ENCODE peak calls at places on chromosome 3, in seven cellular contexts. P is left lung, Z is body of pancreas, A is mammary epithelial cell, E is Panc1, Q is adipocyte, N is Karpas-422. L is an unnamed sample.

GRCh38 chr3:128736598-128736997 is 10.6 kb downstream of the RAB7A start:
- DNase-seq in Q (no peak), N (no peak), P (no peak), E (no peak), Z (no peak), A (peak; percentile 71), L (no peak)

GRCh38 chr3:55143928-55144671 is 216.2 kb upstream of the LRTM1 start:
- DNase-seq in E (no peak), Z (no peak), A (no peak), N (no peak), P (no peak), Q (peak; percentile 49), L (no peak)

GRCh38 chr3:107297597-107297996 is 79.6 kb upstream of the CCDC54 start:
- DNase-seq in A (no peak), Z (no peak), P (no peak), N (no peak), Q (no peak), E (no peak), L (no peak)

GRCh38 chr3:42498791-42499477 is 3.5 kb upstream of the VIPR1 start:
- DNase-seq in Z (peak; percentile 1), N (no peak), P (peak; percentile 14), Q (no peak), E (no peak), A (no peak), L (no peak)

GRCh38 chr3:145015243-145015642 is 1043.6 kb downstream of the DIPK2A start:
- DNase-seq in E (no peak), Z (no peak), N (no peak), P (no peak), A (peak; percentile 78), Q (peak; percentile 63), L (no peak)

GRCh38 chr3:63015614-63016016 is 140.4 kb upstream of the CADPS start:
- DNase-seq in A (no peak), Z (no peak), P (no peak), E (no peak), Q (no peak), N (no peak), L (no peak)

GRCh38 chr3:396293-396692 is 199.7 kb downstream of the CHL1 start:
- DNase-seq in P (no peak), N (no peak), Q (no peak), A (no peak), Z (no peak), E (no peak), L (no peak)

GRCh38 chr3:32097768-32098167 is 8.7 kb upstream of the GPD1L start:
- DNase-seq in N (no peak), P (no peak), Z (no peak), A (no peak), E (no peak), Q (no peak), L (no peak)

GRCh38 chr3:169662215-169663070 is 1.1 kb downstream of the MECOM start:
- DNase-seq in Q (peak; percentile 88), P (peak; percentile 85), N (peak; percentile 59), Z (peak; percentile 88), E (no peak), A (peak; percentile 73), L (peak; percentile 62)

GRCh38 chr3:197491923-197492664 is 63.7 kb downstream of the BDH1 start:
- DNase-seq in P (no peak), N (no peak), E (no peak), A (no peak), Q (no peak), Z (no peak), L (no peak)

GRCh38 chr3:153219147-153219546 is 57.1 kb downstream of the RAP2B start:
- DNase-seq in E (no peak), A (peak; percentile 63), P (no peak), Q (peak; percentile 28), N (no peak), Z (no peak), L (peak; percentile 35)

DNA sequence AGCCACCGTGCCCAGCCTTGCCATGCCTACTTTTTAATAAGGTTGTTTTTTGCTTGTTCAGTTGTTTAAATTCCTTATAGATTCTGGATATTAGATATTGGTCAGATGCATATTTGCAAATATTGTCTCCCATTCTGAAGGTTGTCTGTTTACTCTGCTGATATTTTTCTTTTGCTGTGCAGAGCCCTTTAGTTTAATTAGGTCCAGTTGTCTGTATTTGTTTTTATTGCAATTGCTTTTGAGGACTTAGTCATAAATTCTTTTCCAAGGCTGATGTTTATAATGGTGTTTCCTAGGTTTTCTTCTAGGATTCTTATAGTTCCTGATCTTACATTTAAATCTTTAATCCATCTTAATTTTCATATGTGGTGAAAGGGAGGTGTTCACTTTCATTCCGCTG is 77.3 kb downstream of the PTPRG start:
- DNase-seq in E (no peak), P (no peak), Q (peak; percentile 67), A (no peak), N (no peak), Z (no peak), L (no peak)
- H3K4me1 ChIP-seq in E (no peaks in the 10 kb centered on the region), P (peaks cover 13% of the 10 kb centered on the region), Q (peaks cover 32% of the 10 kb centered on the region), A (no peaks in the 10 kb centered on the region), N (no peaks in the 10 kb centered on the region), Z (peaks cover 22% of the 10 kb centered on the region), L (peaks cover 14% of the 10 kb centered on the region)

GRCh38 chr3:8990266-8991215 is 27.3 kb upstream of the RAD18 start:
- DNase-seq in N (no peak), P (peak; percentile 57), Z (peak; percentile 24), A (no peak), E (no peak), Q (peak; percentile 77), L (no peak)
- H3K4me3 ChIP-seq in N (no peak overlapping the region), P (no peak overlapping the region), Z (no peak overlapping the region), A (no peak overlapping the region), E (no peak overlapping the region), Q (no peak overlapping the region), L (no peak overlapping the region)

GRCh38 chr3:195542261-195542660 is 864 bp downstream of the PPP1R2 start:
- DNase-seq in Z (no peak), N (peak; percentile 82), P (no peak), E (no peak), A (no peak), Q (peak; percentile 34), L (no peak)

GRCh38 chr3:195537995-195538394 is 5.1 kb downstream of the PPP1R2 start:
- DNase-seq in A (no peak), Z (no peak), Q (no peak), E (no peak), N (peak; percentile 82), P (no peak), L (no peak)

GRCh38 chr3:195540031-195540430 is 3.1 kb downstream of the PPP1R2 start:
- DNase-seq in Z (no peak), N (no peak), Q (no peak), E (no peak), A (no peak), P (no peak), L (no peak)

GRCh38 chr3:195540526-195540925 is 2.6 kb downstream of the PPP1R2 start:
- DNase-seq in Z (no peak), Q (no peak), A (no peak), E (no peak), N (peak; percentile 80), P (no peak), L (no peak)

DNA sequence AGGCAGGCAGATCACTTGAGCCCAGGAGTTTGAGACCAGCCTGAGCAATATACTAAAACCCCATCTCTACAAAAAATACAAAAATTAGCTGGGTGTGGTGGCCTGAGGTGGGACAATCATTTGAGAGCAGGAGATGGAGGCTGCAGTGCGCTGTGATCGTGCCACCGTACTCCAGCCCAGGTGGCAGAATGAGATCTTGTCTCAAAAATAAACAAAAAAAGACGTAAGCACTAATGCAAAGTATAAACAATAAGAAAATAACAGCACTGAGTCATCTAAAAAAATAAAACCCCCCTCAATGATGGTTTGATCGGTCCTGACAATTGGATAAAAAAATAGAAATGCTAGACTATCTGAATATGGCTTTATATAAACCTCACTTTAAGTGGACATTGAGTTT is 3.6 kb downstream of the PPP1R2 start:
- DNase-seq in Z (no peak), E (no peak), N (no peak), P (no peak), Q (no peak), A (no peak), L (no peak)
- H3K4me1 ChIP-seq in Z (peaks cover 39% of the 10 kb centered on the region), E (peaks cover 28% of the 10 kb centered on the region), N (peaks cover 68% of the 10 kb centered on the region), P (peaks cover 62% of the 10 kb centered on the region), Q (peaks cover 20% of the 10 kb centered on the region), A (peaks cover 12% of the 10 kb centered on the region), L (peaks cover 17% of the 10 kb centered on the region)

GRCh38 chr3:4824948-4825325 is 154.3 kb upstream of the BHLHE40 start:
- DNase-seq in Q (peak; percentile 51), E (no peak), Z (no peak), P (no peak), N (no peak), A (peak; percentile 80), L (no peak)
- H3K4me3 ChIP-seq in Q (no peak overlapping the region), E (no peak overlapping the region), Z (no peak overlapping the region), P (no peak overlapping the region), N (no peak overlapping the region), A (no peak overlapping the region), L (no peak overlapping the region)

GRCh38 chr3:98777286-98777685 is 14.1 kb downstream of the ST3GAL6 start:
- DNase-seq in Z (peak; percentile 81), E (no peak), Q (no peak), A (no peak), N (no peak), P (no peak), L (no peak)

GRCh38 chr3:98778852-98779379 is 15.8 kb downstream of the ST3GAL6 start:
- DNase-seq in E (no peak), P (no peak), Z (peak; percentile 22), A (peak; percentile 94), Q (peak; percentile 78), N (peak; percentile 14), L (peak; percentile 27)

GRCh38 chr3:98778383-98778782 is 15.2 kb downstream of the ST3GAL6 start:
- DNase-seq in N (no peak), P (no peak), Q (no peak), Z (no peak), A (peak; percentile 71), E (no peak), L (no peak)

GRCh38 chr3:98776114-98776513 is 13.0 kb downstream of the ST3GAL6 start:
- DNase-seq in Q (no peak), P (no peak), Z (no peak), N (no peak), A (no peak), E (no peak), L (no peak)

DNA sequence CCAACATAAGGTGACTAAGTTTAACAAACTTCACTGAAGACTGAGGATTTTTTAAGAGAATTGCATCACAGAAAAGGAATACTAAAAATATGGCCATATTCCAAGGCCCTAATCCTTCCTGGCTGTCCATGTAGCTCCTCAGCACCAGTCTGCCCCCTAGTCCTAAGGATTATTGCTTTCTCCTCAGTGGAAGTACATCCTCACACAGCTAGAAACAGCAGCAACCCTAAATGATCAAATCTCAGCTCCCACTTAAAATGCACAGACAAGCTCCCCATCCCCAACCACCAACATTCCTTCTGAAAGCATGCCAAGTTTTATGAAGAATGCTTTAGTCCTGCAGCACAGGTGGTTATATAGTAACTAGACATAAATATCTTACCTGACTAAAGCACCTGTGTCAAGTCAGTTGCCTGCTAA is 14.7 kb downstream of the ST3GAL6 start:
- DNase-seq in A (peak; percentile 41), N (peak; percentile 10), E (no peak), Z (no peak), Q (peak; percentile 76), P (no peak), L (no peak)
- H3K4me1 ChIP-seq in A (peaks cover 43% of the 10 kb centered on the region), N (no peaks in the 10 kb centered on the region), E (no peaks in the 10 kb centered on the region), Z (peaks cover 32% of the 10 kb centered on the region), Q (peaks cover 28% of the 10 kb centered on the region), P (peaks cover 45% of the 10 kb centered on the region), L (peaks cover 6% of the 10 kb centered on the region)